ENCODE peak calls at places on chromosomes 5 and 9, in nine cellular contexts. K is left ventricle myocardium inferior; I is A673; N is BJ; P is lower leg skin; O is CD8-positive, alpha-beta T cell; Z is WTC11; X is GM06990; Y is tibial artery. T is an unnamed sample.

GRCh38 chr5:37789991-37790390 is 49.9 kb downstream of the GDNF start:
- DNase-seq in O (no peak), X (no peak), Z (no peak), N (peak; percentile 62), P (no peak), I (no peak), Y (no peak), K (no peak), T (no peak)

GRCh38 chr5:18985397-18985796 is 1002.6 kb downstream of the CDH18 start:
- DNase-seq in I (no peak), P (no peak), Z (no peak), O (no peak), K (no peak), X (no peak), Y (no peak), N (no peak), T (no peak)

GRCh38 chr9:82548030-82548429 is 514.9 kb downstream of the RASEF start:
- DNase-seq in Z (no peak), O (no peak), P (no peak), N (no peak), X (no peak), K (no peak), Y (no peak), I (no peak), T (no peak)

GRCh38 chr5:31614147-31615030 is 24.5 kb upstream of the PDZD2 start:
- DNase-seq in X (no peak), K (no peak), I (peak; percentile 6), N (no peak), Y (no peak), O (no peak), Z (no peak), P (no peak), T (no peak)

GRCh38 chr9:133979124-133979920 is 12.8 kb downstream of the VAV2 start:
- DNase-seq in I (no peak), P (no peak), N (no peak), K (peak; percentile 62), Z (peak; percentile 12), X (peak; percentile 66), O (no peak), Y (no peak), T (no peak)

GRCh38 chr5:103408408-103408807 is 149.8 kb downstream of the MACIR start:
- DNase-seq in Y (no peak), K (no peak), X (no peak), P (no peak), I (no peak), O (no peak), Z (no peak), N (no peak), T (no peak)

GRCh38 chr5:1315018-1315708 is 20.3 kb upstream of the TERT start:
- DNase-seq in I (no peak), K (no peak), N (no peak), Y (peak; percentile 53), O (no peak), P (no peak), Z (no peak), X (no peak), T (no peak)

GRCh38 chr5:60287174-60287771 is 393.7 kb upstream of the PDE4D start:
- DNase-seq in N (no peak), K (peak; percentile 24), X (no peak), Y (no peak), P (no peak), I (peak; percentile 91), Z (peak; percentile 73), O (no peak), T (peak; percentile 12)

GRCh38 chr9:91734371-91734981 is 215.6 kb downstream of the ROR2 start:
- DNase-seq in N (no peak), P (peak; percentile 42), I (peak; percentile 69), K (peak; percentile 73), X (no peak), Z (peak; percentile 82), Y (no peak), O (peak; percentile 65), T (peak; percentile 86)

GRCh38 chr5:14424011-14424685 is 157.4 kb upstream of the OTULINL start:
- DNase-seq in P (no peak), X (no peak), N (no peak), Y (no peak), O (no peak), K (no peak), Z (no peak), I (no peak), T (no peak)

GRCh38 chr5:44332360-44332971 is 56.8 kb downstream of the FGF10 start:
- DNase-seq in Z (peak; percentile 10), I (peak; percentile 64), Y (no peak), O (no peak), P (no peak), N (no peak), K (no peak), X (no peak), T (no peak)

GRCh38 chr9:116191757-116192415 is 38.3 kb downstream of the PAPPA start:
- DNase-seq in K (no peak), Y (no peak), O (no peak), P (no peak), N (no peak), X (no peak), Z (peak; percentile 28), I (peak; percentile 71), T (no peak)

GRCh38 chr5:170809551-170809950 is 26.0 kb downstream of the GABRP start:
- DNase-seq in X (peak; percentile 6), P (no peak), I (peak; percentile 3), Y (no peak), O (no peak), K (no peak), N (no peak), Z (peak; percentile 30), T (no peak)

GRCh38 chr5:4479381-4479780 is 660.7 kb upstream of the ADAMTS16 start:
- DNase-seq in Z (no peak), Y (no peak), O (no peak), P (no peak), N (no peak), X (no peak), I (no peak), K (no peak), T (no peak)

GRCh38 chr5:137072376-137073174 is 426.6 kb downstream of the SPOCK1 start:
- DNase-seq in Y (no peak), Z (no peak), X (peak; percentile 12), K (no peak), I (peak; percentile 18), P (no peak), O (no peak), N (no peak), T (no peak)

GRCh38 chr5:177500685-177501522 is 3.5 kb upstream of the PDLIM7 start:
- DNase-seq in O (peak; percentile 91), P (peak; percentile 83), I (peak; percentile 83), X (no peak), Y (peak; percentile 92), K (peak; percentile 92), N (no peak), Z (peak; percentile 98), T (peak; percentile 98)

GRCh38 chr5:171848911-171849520 is 63.4 kb downstream of the SMIM23 start:
- DNase-seq in I (no peak), O (no peak), N (no peak), Z (no peak), Y (no peak), X (no peak), K (no peak), P (no peak), T (no peak)

GRCh38 chr5:136123236-136123768 is 9.3 kb upstream of the SMAD5 start:
- DNase-seq in O (no peak), X (no peak), P (no peak), Y (no peak), N (no peak), K (no peak), Z (no peak), I (no peak), T (no peak)

GRCh38 chr5:138354926-138355378 is 2.5 kb downstream of the KDM3B start:
- DNase-seq in P (peak; percentile 41), K (no peak), N (peak; percentile 80), I (peak; percentile 87), Y (no peak), O (peak; percentile 43), Z (peak; percentile 37), X (peak; percentile 46), T (no peak)

DNA sequence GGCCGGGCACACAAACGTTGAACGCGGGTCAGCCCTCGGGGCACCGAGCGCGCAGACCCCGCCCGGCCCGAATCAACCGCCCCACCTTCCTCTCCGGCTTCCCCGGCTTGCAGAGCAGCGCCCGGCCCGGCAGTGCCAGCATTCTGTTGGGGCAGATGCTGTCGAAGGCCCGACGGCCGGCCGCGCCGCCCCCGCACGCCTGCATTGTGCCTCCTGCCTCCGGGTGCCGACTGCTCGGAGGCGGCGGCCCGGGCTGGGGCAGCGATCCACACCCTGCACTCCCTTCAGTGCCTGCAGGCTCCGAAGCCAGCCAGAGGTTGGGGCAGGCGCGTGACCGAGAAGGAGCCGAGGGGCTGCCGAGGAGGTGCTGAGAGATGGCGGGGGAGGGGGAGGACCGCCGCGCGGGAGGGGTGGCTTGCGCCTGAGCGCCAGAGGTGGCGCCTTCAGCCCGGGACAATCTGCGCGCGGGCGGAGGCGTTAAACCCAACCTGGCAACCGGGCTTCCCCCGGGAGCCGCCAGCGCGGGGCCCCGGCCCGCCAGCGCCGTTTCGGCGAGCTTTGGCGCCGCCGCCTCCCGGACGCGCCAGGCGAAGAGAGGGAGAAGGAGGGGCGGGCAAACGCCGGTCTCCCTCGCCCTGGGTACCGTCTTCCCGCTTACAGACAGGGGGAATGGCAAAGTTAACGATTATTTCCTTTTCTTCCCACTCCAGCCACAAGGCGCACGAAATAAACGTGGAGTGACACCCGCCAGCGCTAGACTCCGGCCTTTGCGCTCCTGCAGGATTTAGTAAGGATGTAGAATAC is at the start of gene MCIDAS:
- DNase-seq in P (no peak), K (peak; percentile 20), X (peak; percentile 66), Z (peak; percentile 83), N (no peak), Y (peak; percentile 72), I (peak; percentile 80), O (peak; percentile 31), T (peak; percentile 57)
- TF ChIP-seq CTCF in P (no peak), K (peak; percentile 21), X (peak; percentile 31), Z (no peak), N (peak; percentile 8), Y (no peak), I (no peak), O (no peak), T (peak; percentile 36)

DNA sequence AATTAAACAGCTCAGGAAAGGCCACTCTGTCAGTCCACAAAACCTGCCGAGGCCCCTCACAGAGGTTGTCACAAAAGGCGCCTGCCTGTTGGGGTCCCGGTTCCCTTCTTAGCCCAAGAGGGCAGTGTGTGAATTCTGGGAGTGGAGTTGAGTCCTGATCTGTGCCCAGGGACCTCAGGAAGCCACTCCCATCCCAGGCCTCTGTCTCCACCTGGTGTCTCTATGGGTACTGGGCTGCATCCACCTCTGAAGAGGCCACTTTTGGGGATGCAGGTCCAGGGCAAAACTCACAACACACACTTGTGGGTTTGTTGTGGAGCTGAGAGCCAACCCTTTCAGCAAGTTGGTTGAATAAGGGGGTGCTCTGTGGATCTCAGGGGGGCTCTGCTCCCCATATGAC is 74.3 kb upstream of the STXBP1 start:
- DNase-seq in O (no peak), X (no peak), K (no peak), Y (no peak), N (no peak), P (no peak), I (no peak), Z (peak; percentile 48), T (no peak)
- TF ChIP-seq CTCF in O (no peak), X (peak; percentile 17), K (peak; percentile 51), Y (peak; percentile 19), N (peak; percentile 47), P (no peak), I (no peak), Z (no peak), T (no peak)

GRCh38 chr9:136345281-136346156 is 18.0 kb downstream of the DNLZ start:
- DNase-seq in I (no peak), N (no peak), Z (peak; percentile 79), K (peak; percentile 77), Y (peak; percentile 89), O (no peak), X (no peak), P (no peak), T (peak; percentile 67)
- TF ChIP-seq CTCF in I (no peak), N (peak; percentile 71), Z (no peak), K (peak; percentile 68), Y (peak; percentile 46), O (no peak), X (no peak), P (no peak), T (peak; percentile 55)

GRCh38 chr5:167375125-167375524 is 916.3 kb upstream of the WWC1 start:
- DNase-seq in Y (no peak), N (no peak), Z (no peak), I (no peak), P (no peak), K (no peak), X (no peak), O (no peak), T (no peak)
- TF ChIP-seq CTCF in Y (no peak), N (no peak), Z (no peak), I (no peak), P (no peak), K (no peak), X (no peak), O (no peak), T (no peak)

T was measured in neural crest cell.